ENCODE peak calls at places on chromosome 14, in seven cellular contexts. One of them, this sample, is unnamed.

GRCh38 chr14:103123128-103123633 is at the start of gene TNFAIP2:
- DNase-seq in lung: peak; percentile 63
- DNase-seq in Daoy: peak; percentile 70
- DNase-seq in neuronal stem cell: no peak
- DNase-seq in CD4-positive, alpha-beta memory T cell: no peak
- DNase-seq in hippocampal formation: no peak
- DNase-seq in choroid plexus epithelial cell: no peak
- DNase-seq in this sample: no peak

GRCh38 chr14:90607141-90607540 is 209.1 kb downstream of the TTC7B start:
- DNase-seq in neuronal stem cell: no peak
- DNase-seq in Daoy: no peak
- DNase-seq in CD4-positive, alpha-beta memory T cell: no peak
- DNase-seq in choroid plexus epithelial cell: no peak
- DNase-seq in lung: no peak
- DNase-seq in hippocampal formation: no peak
- DNase-seq in this sample: no peak

GRCh38 chr14:67457782-67458181 is 30.7 kb downstream of the TMEM229B start:
- DNase-seq in lung: no peak
- DNase-seq in hippocampal formation: no peak
- DNase-seq in neuronal stem cell: peak; percentile 32
- DNase-seq in CD4-positive, alpha-beta memory T cell: no peak
- DNase-seq in choroid plexus epithelial cell: peak; percentile 11
- DNase-seq in Daoy: no peak
- DNase-seq in this sample: no peak

GRCh38 chr14:33986804-33987203 is 35.9 kb upstream of the EGLN3 start:
- DNase-seq in Daoy: peak; percentile 74
- DNase-seq in lung: no peak
- DNase-seq in neuronal stem cell: no peak
- DNase-seq in choroid plexus epithelial cell: peak; percentile 89
- DNase-seq in hippocampal formation: no peak
- DNase-seq in CD4-positive, alpha-beta memory T cell: no peak
- DNase-seq in this sample: no peak

GRCh38 chr14:51807355-51807754 is 53.1 kb upstream of the GNG2 start:
- DNase-seq in neuronal stem cell: no peak
- DNase-seq in CD4-positive, alpha-beta memory T cell: no peak
- DNase-seq in choroid plexus epithelial cell: no peak
- DNase-seq in hippocampal formation: no peak
- DNase-seq in lung: no peak
- DNase-seq in Daoy: no peak
- DNase-seq in this sample: no peak

GRCh38 chr14:25009891-25010290 is 40.1 kb downstream of the STXBP6 start:
- DNase-seq in choroid plexus epithelial cell: no peak
- DNase-seq in CD4-positive, alpha-beta memory T cell: no peak
- DNase-seq in lung: no peak
- DNase-seq in hippocampal formation: no peak
- DNase-seq in Daoy: peak; percentile 20
- DNase-seq in neuronal stem cell: no peak
- DNase-seq in this sample: no peak

GRCh38 chr14:74898694-74899093 is 17.0 kb downstream of the DLST start:
- DNase-seq in Daoy: no peak
- DNase-seq in hippocampal formation: no peak
- DNase-seq in choroid plexus epithelial cell: no peak
- DNase-seq in CD4-positive, alpha-beta memory T cell: no peak
- DNase-seq in lung: no peak
- DNase-seq in neuronal stem cell: no peak
- DNase-seq in this sample: no peak

GRCh38 chr14:39033371-39033770 is 69.7 kb downstream of the SEC23A start:
- DNase-seq in neuronal stem cell: peak; percentile 41
- DNase-seq in lung: no peak
- DNase-seq in choroid plexus epithelial cell: no peak
- DNase-seq in Daoy: no peak
- DNase-seq in CD4-positive, alpha-beta memory T cell: no peak
- DNase-seq in hippocampal formation: no peak
- DNase-seq in this sample: no peak

GRCh38 chr14:74846168-74846567 is 29.8 kb downstream of the PROX2 start:
- DNase-seq in CD4-positive, alpha-beta memory T cell: no peak
- DNase-seq in neuronal stem cell: no peak
- DNase-seq in hippocampal formation: no peak
- DNase-seq in Daoy: no peak
- DNase-seq in choroid plexus epithelial cell: no peak
- DNase-seq in lung: no peak
- DNase-seq in this sample: no peak

GRCh38 chr14:96098309-96098998 is 59.3 kb downstream of the C14orf132 start:
- DNase-seq in CD4-positive, alpha-beta memory T cell: no peak
- DNase-seq in choroid plexus epithelial cell: peak; percentile 80
- DNase-seq in lung: peak; percentile 51
- DNase-seq in neuronal stem cell: peak; percentile 45
- DNase-seq in hippocampal formation: peak; percentile 55
- DNase-seq in Daoy: peak; percentile 81
- DNase-seq in this sample: peak; percentile 48

GRCh38 chr14:68621400-68622365 is 171.2 kb downstream of the ZFP36L1 start:
- DNase-seq in Daoy: no peak
- DNase-seq in CD4-positive, alpha-beta memory T cell: no peak
- DNase-seq in lung: no peak
- DNase-seq in neuronal stem cell: no peak
- DNase-seq in hippocampal formation: peak; percentile 42
- DNase-seq in choroid plexus epithelial cell: peak; percentile 61
- DNase-seq in this sample: no peak

GRCh38 chr14:104244221-104245011 is 106.0 kb downstream of the KIF26A start:
- DNase-seq in hippocampal formation: no peak
- DNase-seq in choroid plexus epithelial cell: no peak
- DNase-seq in lung: no peak
- DNase-seq in Daoy: no peak
- DNase-seq in CD4-positive, alpha-beta memory T cell: no peak
- DNase-seq in neuronal stem cell: no peak
- DNase-seq in this sample: peak; percentile 45

GRCh38 chr14:102968306-102968705 is 45.8 kb downstream of the AMN start:
- DNase-seq in hippocampal formation: no peak
- DNase-seq in lung: no peak
- DNase-seq in neuronal stem cell: no peak
- DNase-seq in choroid plexus epithelial cell: no peak
- DNase-seq in Daoy: no peak
- DNase-seq in CD4-positive, alpha-beta memory T cell: no peak
- DNase-seq in this sample: no peak

GRCh38 chr14:31930493-31931225 is 146.4 kb upstream of the ARHGAP5 start:
- DNase-seq in CD4-positive, alpha-beta memory T cell: no peak
- DNase-seq in hippocampal formation: no peak
- DNase-seq in Daoy: peak; percentile 60
- DNase-seq in lung: no peak
- DNase-seq in choroid plexus epithelial cell: peak; percentile 40
- DNase-seq in neuronal stem cell: no peak
- DNase-seq in this sample: no peak

GRCh38 chr14:33165144-33165925 is 226.7 kb downstream of the NPAS3 start:
- DNase-seq in hippocampal formation: peak; percentile 78
- DNase-seq in choroid plexus epithelial cell: peak; percentile 28
- DNase-seq in Daoy: peak; percentile 28
- DNase-seq in neuronal stem cell: peak; percentile 12
- DNase-seq in lung: no peak
- DNase-seq in CD4-positive, alpha-beta memory T cell: no peak
- DNase-seq in this sample: no peak

GRCh38 chr14:72651081-72651480 is 242.8 kb downstream of the DPF3 start:
- DNase-seq in neuronal stem cell: no peak
- DNase-seq in Daoy: peak; percentile 78
- DNase-seq in lung: no peak
- DNase-seq in hippocampal formation: no peak
- DNase-seq in choroid plexus epithelial cell: peak; percentile 55
- DNase-seq in CD4-positive, alpha-beta memory T cell: no peak
- DNase-seq in this sample: no peak

GRCh38 chr14:30885840-30886740 is 11.7 kb downstream of the COCH start:
- DNase-seq in hippocampal formation: no peak
- DNase-seq in lung: no peak
- DNase-seq in choroid plexus epithelial cell: no peak
- DNase-seq in CD4-positive, alpha-beta memory T cell: no peak
- DNase-seq in neuronal stem cell: no peak
- DNase-seq in Daoy: no peak
- DNase-seq in this sample: no peak

GRCh38 chr14:85122690-85123089 is 407.3 kb upstream of the FLRT2 start:
- DNase-seq in hippocampal formation: no peak
- DNase-seq in neuronal stem cell: no peak
- DNase-seq in Daoy: no peak
- DNase-seq in CD4-positive, alpha-beta memory T cell: no peak
- DNase-seq in lung: no peak
- DNase-seq in choroid plexus epithelial cell: peak; percentile 96
- DNase-seq in this sample: no peak

GRCh38 chr14:33847066-33847465 is 103.8 kb downstream of the EGLN3 start:
- DNase-seq in CD4-positive, alpha-beta memory T cell: no peak
- DNase-seq in hippocampal formation: no peak
- DNase-seq in lung: no peak
- DNase-seq in Daoy: no peak
- DNase-seq in neuronal stem cell: no peak
- DNase-seq in choroid plexus epithelial cell: peak; percentile 4
- DNase-seq in this sample: no peak

GRCh38 chr14:33062881-33063280 is 124.2 kb downstream of the NPAS3 start:
- DNase-seq in Daoy: peak; percentile 63
- DNase-seq in lung: no peak
- DNase-seq in choroid plexus epithelial cell: no peak
- DNase-seq in neuronal stem cell: no peak
- DNase-seq in CD4-positive, alpha-beta memory T cell: no peak
- DNase-seq in hippocampal formation: no peak
- DNase-seq in this sample: no peak

GRCh38 chr14:61559641-61560201 is 135.6 kb upstream of the HIF1A start:
- DNase-seq in choroid plexus epithelial cell: no peak
- DNase-seq in hippocampal formation: no peak
- DNase-seq in CD4-positive, alpha-beta memory T cell: no peak
- DNase-seq in lung: no peak
- DNase-seq in Daoy: no peak
- DNase-seq in neuronal stem cell: no peak
- DNase-seq in this sample: no peak

GRCh38 chr14:23620177-23620702 is 15.9 kb upstream of the DHRS2 start:
- DNase-seq in Daoy: no peak
- DNase-seq in hippocampal formation: no peak
- DNase-seq in CD4-positive, alpha-beta memory T cell: no peak
- DNase-seq in lung: no peak
- DNase-seq in choroid plexus epithelial cell: no peak
- DNase-seq in neuronal stem cell: no peak
- DNase-seq in this sample: no peak

GRCh38 chr14:24071144-24071697 is at the start of gene CPNE6:
- DNase-seq in hippocampal formation: no peak
- DNase-seq in lung: no peak
- DNase-seq in neuronal stem cell: no peak
- DNase-seq in Daoy: no peak
- DNase-seq in CD4-positive, alpha-beta memory T cell: no peak
- DNase-seq in choroid plexus epithelial cell: no peak
- DNase-seq in this sample: peak; percentile 51

GRCh38 chr14:71403673-71404072 is 496.4 kb downstream of the PCNX1 start:
- DNase-seq in neuronal stem cell: no peak
- DNase-seq in choroid plexus epithelial cell: peak; percentile 76
- DNase-seq in Daoy: no peak
- DNase-seq in lung: no peak
- DNase-seq in hippocampal formation: no peak
- DNase-seq in CD4-positive, alpha-beta memory T cell: peak; percentile 47
- DNase-seq in this sample: no peak